ENCODE peak calls at places on chromosomes 3 and 15, in nine cellular contexts. E, Q, M, B, L, S, W, Y and I are unnamed samples. For H3K4me1, the result is how much of the 10 kb centered on the place peaks cover.

GRCh38 chr15:70702584-70702983 is 60.8 kb downstream of the UACA start:
- DNase-seq in E (no peak), Q (no peak), M (no peak), B (no peak), L (no peak), S (no peak), W (no peak), Y (no peak), I (no peak)

GRCh38 chr3:99970198-99970597 is 144.1 kb downstream of the FILIP1L start:
- DNase-seq in E (no peak), Q (no peak), M (no peak), B (no peak), L (no peak), S (no peak), W (no peak), Y (no peak), I (no peak)

GRCh38 chr3:24793896-24794295 is 299.2 kb upstream of the THRB start:
- DNase-seq in E (no peak), Q (no peak), M (no peak), B (no peak), L (no peak), S (no peak), W (no peak), Y (no peak), I (no peak)

GRCh38 chr15:74631935-74632560 is 16.4 kb downstream of the CLK3 start:
- DNase-seq in E (no peak), Q (peak), M (peak), B (peak), L (peak), S (peak), W (peak), Y (peak), I (no peak)

GRCh38 chr3:171648079-171648478 is 162.2 kb downstream of the PLD1 start:
- DNase-seq in E (no peak), Q (no peak), M (no peak), B (no peak), L (no peak), S (no peak), W (no peak), Y (no peak), I (no peak)

GRCh38 chr3:127214990-127215389 is 22.1 kb downstream of the PRR23E start:
- DNase-seq in E (no peak), Q (no peak), M (no peak), B (no peak), L (no peak), S (no peak), W (no peak), Y (no peak), I (no peak)

GRCh38 chr15:78195735-78196201 is 38.6 kb downstream of the ACSBG1 start:
- DNase-seq in E (no peak), Q (peak), M (peak), B (peak), L (peak), S (peak), W (peak), Y (peak), I (no peak)

GRCh38 chr15:100345438-100345837 is 3.7 kb upstream of the ADAMTS17 start:
- DNase-seq in E (no peak), Q (no peak), M (no peak), B (no peak), L (no peak), S (no peak), W (no peak), Y (no peak), I (no peak)

GRCh38 chr3:58563386-58564035 is 13.7 kb downstream of the FAM107A start:
- DNase-seq in E (no peak), Q (no peak), M (no peak), B (no peak), L (no peak), S (peak), W (no peak), Y (no peak), I (no peak)

GRCh38 chr3:158570999-158571702 is at the start of gene MLF1:
- DNase-seq in E (peak), Q (peak), M (peak), B (peak), L (peak), S (peak), W (peak), Y (peak), I (peak)

GRCh38 chr15:84981711-84982300 is at the start of gene PDE8A:
- DNase-seq in E (no peak), Q (peak), M (peak), B (peak), L (peak), S (peak), W (peak), Y (peak), I (peak)

GRCh38 chr3:194573680-194574437 is 59.4 kb downstream of the TMEM44 start:
- DNase-seq in E (no peak), Q (peak), M (peak), B (peak), L (peak), S (peak), W (peak), Y (peak), I (no peak)

GRCh38 chr3:105233056-105233455 is 133.7 kb upstream of the ALCAM start:
- DNase-seq in E (no peak), Q (no peak), M (no peak), B (no peak), L (no peak), S (no peak), W (no peak), Y (no peak), I (no peak)

GRCh38 chr15:81760686-81761085 is 285.1 kb downstream of the MEX3B start:
- DNase-seq in E (no peak), Q (no peak), M (no peak), B (no peak), L (no peak), S (no peak), W (no peak), Y (no peak), I (no peak)

GRCh38 chr3:52218953-52219650 is 6.3 kb downstream of the TLR9 start:
- DNase-seq in E (no peak), Q (no peak), M (no peak), B (no peak), L (no peak), S (peak), W (peak), Y (no peak), I (no peak)
- H3K4me1 ChIP-seq in E (under half), Q (half or more), M (under half), B (under half), L (under half), S (half or more), W (under half), Y (half or more), I (under half)

DNA sequence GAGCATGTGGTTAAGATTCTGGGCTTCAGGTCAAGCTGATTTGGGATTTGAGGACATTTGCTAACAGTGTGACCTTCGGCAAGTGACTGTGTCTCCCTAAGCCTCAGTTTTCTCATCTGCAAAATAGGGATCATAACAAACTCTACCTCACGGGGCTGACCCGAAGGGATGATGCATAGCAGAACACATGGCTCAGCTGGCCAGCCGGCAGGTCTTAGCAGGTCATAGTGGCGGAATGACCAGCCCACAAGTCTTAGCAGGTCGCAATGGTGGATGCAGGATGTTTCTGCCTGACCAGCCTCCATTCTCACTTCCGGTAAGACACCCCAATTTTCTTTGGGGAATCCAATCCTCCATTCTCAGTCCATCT is 63.3 kb downstream of the IQSEC1 start:
- DNase-seq in E (no peak), Q (no peak), M (no peak), B (no peak), L (no peak), S (no peak), W (no peak), Y (no peak), I (no peak)
- H3K4me1 ChIP-seq in E (under half), Q (half or more), M (half or more), B (under half), L (under half), S (under half), W (under half), Y (half or more), I (under half)

GRCh38 chr3:149632225-149632624 is 25.6 kb downstream of the WWTR1 start:
- DNase-seq in E (no peak), Q (no peak), M (no peak), B (no peak), L (no peak), S (no peak), W (no peak), Y (no peak), I (no peak)

GRCh38 chr3:149626671-149627070 is 31.2 kb downstream of the WWTR1 start:
- DNase-seq in E (no peak), Q (no peak), M (no peak), B (no peak), L (no peak), S (no peak), W (no peak), Y (no peak), I (no peak)

GRCh38 chr3:149630806-149631205 is 27.0 kb downstream of the WWTR1 start:
- DNase-seq in E (no peak), Q (no peak), M (no peak), B (no peak), L (no peak), S (no peak), W (no peak), Y (no peak), I (no peak)

GRCh38 chr3:149625795-149626194 is 32.0 kb downstream of the WWTR1 start:
- DNase-seq in E (no peak), Q (no peak), M (no peak), B (no peak), L (no peak), S (no peak), W (no peak), Y (no peak), I (no peak)

DNA sequence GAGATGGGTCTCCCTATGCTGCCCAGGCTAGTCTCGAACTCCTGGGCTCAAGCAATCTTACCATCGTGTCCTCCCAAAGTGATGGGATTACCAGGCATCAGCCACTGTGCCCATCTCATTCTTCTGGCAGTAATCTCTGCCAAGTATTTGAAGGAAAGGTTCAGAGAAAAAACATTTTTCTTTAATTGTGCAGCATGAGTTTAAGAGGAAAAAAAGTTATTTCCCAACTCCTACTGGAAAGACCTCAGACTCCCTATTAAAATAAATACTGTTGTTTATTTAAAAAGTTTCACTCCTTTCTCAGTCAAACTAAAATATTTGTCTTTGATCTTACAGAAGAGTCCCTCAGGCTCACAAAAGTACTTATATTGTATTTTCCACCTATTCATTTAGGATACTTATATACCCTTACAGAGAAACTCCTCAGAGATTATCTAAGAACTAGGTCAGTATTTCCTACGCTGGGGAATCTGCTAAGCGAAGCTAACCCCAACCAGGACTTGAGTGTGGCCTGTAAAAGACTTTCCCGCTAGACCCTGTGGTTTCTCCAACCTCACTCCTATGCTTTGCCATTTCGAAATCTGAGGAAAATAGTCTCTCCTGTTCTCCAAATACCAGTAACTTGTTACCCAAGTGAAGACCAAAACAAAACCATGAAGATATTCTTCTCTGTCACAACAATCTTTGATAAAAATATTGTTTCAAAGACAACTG is 28.7 kb downstream of the WWTR1 start:
- DNase-seq in E (no peak), Q (no peak), M (no peak), B (no peak), L (no peak), S (no peak), W (no peak), Y (no peak), I (no peak)
- H3K4me1 ChIP-seq in E (under half), Q (under half), M (under half), B (half or more), L (under half), S (under half), W (under half), Y (under half), I (under half)

GRCh38 chr15:80732818-80733217 is 37.7 kb downstream of the ABHD17C start:
- DNase-seq in E (no peak), Q (no peak), M (no peak), B (no peak), L (no peak), S (no peak), W (no peak), Y (no peak), I (no peak)
- H3K4me1 ChIP-seq in E (under half), Q (under half), M (under half), B (under half), L (under half), S (under half), W (under half), Y (under half), I (under half)

GRCh38 chr15:63575312-63575711 is 21.9 kb upstream of the FBXL22 start:
- DNase-seq in E (no peak), Q (no peak), M (no peak), B (no peak), L (no peak), S (no peak), W (no peak), Y (no peak), I (no peak)
- H3K4me1 ChIP-seq in E (under half), Q (under half), M (under half), B (under half), L (under half), S (under half), W (under half), Y (under half), I (under half)

DNA sequence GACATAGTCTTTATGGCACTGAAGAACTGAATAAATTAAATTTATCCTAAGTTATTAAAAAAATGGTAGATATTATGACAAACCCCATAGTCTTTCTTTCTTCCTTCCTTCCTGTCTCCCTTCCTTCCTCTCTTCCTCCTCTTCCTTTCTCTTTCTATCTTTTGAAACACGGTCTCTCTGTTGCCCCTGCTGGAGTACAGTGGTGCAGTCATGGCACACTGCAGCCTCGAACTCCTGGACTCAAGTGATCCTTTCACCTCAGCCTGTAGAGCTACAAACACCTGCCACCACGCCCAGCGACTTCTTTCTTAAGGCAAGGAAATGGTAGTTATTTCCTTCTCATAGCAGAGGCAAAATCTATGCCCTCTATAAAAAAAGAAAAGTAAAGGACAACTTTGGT is 354.6 kb downstream of the GAP43 start:
- DNase-seq in E (no peak), Q (no peak), M (no peak), B (no peak), L (no peak), S (no peak), W (no peak), Y (no peak), I (no peak)
- H3K4me1 ChIP-seq in E (under half), Q (under half), M (under half), B (under half), L (under half), S (under half), W (under half), Y (under half), I (under half)

GRCh38 chr3:130903412-130903908 is 9.6 kb downstream of the ATP2C1 start:
- DNase-seq in E (no peak), Q (no peak), M (no peak), B (no peak), L (no peak), S (no peak), W (no peak), Y (no peak), I (no peak)
- H3K4me1 ChIP-seq in E (under half), Q (under half), M (under half), B (under half), L (half or more), S (under half), W (under half), Y (half or more), I (under half)

GRCh38 chr3:196080997-196081833 is 675 bp downstream of the TFRC start:
- DNase-seq in E (no peak), Q (peak), M (peak), B (peak), L (peak), S (peak), W (peak), Y (peak), I (peak)
- H3K4me1 ChIP-seq in E (under half), Q (under half), M (under half), B (under half), L (under half), S (under half), W (under half), Y (half or more), I (under half)